ENCODE peak calls at places on chromosomes 3 and 15, in five cellular contexts. B, Y, O, K and T are unnamed samples.

GRCh38 chr15:28191832-28192231 is 92.7 kb upstream of the OCA2 start:
- DNase-seq in B (peak), Y (peak), O (no peak), K (no peak), T (no peak)

GRCh38 chr3:127286571-127287140 is 1.2 kb downstream of the PRR20G start:
- DNase-seq in B (no peak), Y (no peak), O (peak), K (no peak), T (no peak)

GRCh38 chr15:84654689-84655453 is 788 bp upstream of the WDR73 start:
- DNase-seq in B (peak), Y (peak), O (peak), K (no peak), T (peak)

GRCh38 chr15:70880781-70881180 is 11.5 kb downstream of the THAP10 start:
- DNase-seq in B (no peak), Y (no peak), O (no peak), K (no peak), T (no peak)

GRCh38 chr3:50573566-50574279 is 4.4 kb downstream of the HEMK1 start:
- DNase-seq in B (no peak), Y (no peak), O (no peak), K (no peak), T (no peak)

GRCh38 chr3:177284383-177284881 is 87.2 kb upstream of the TBL1XR1 start:
- DNase-seq in B (no peak), Y (peak), O (peak), K (peak), T (peak)

GRCh38 chr15:52234596-52235541 is 43.7 kb upstream of the GNB5 start:
- DNase-seq in B (no peak), Y (no peak), O (no peak), K (no peak), T (no peak)

GRCh38 chr3:46208167-46208704 is at the start of gene CCR1:
- DNase-seq in B (peak), Y (no peak), O (no peak), K (peak), T (peak)

GRCh38 chr15:80804970-80805495 is 25.9 kb downstream of the CEMIP start:
- DNase-seq in B (no peak), Y (no peak), O (no peak), K (no peak), T (no peak)

GRCh38 chr15:75156306-75157215 is 45.1 kb upstream of the C15orf39 start:
- DNase-seq in B (no peak), Y (no peak), O (no peak), K (no peak), T (peak)

GRCh38 chr15:57159767-57160166 is 216.5 kb upstream of the CGNL1 start:
- DNase-seq in B (no peak), Y (no peak), O (no peak), K (no peak), T (no peak)

GRCh38 chr15:75544273-75544862 is 34.7 kb downstream of the PTPN9 start:
- DNase-seq in B (no peak), Y (no peak), O (no peak), K (no peak), T (no peak)

GRCh38 chr15:37773111-37773860 is 161.2 kb upstream of the TMCO5A start:
- DNase-seq in B (no peak), Y (no peak), O (peak), K (no peak), T (no peak)

GRCh38 chr3:30770387-30770786 is 124.1 kb downstream of the GADL1 start:
- DNase-seq in B (peak), Y (no peak), O (peak), K (no peak), T (no peak)

GRCh38 chr3:114525278-114525677 is 231.4 kb downstream of the TIGIT start:
- DNase-seq in B (no peak), Y (no peak), O (no peak), K (no peak), T (no peak)